ENCODE peak calls at places on chromosomes 4 and X, in five cellular contexts. E, U, M, H and K are unnamed samples.

GRCh38 chr4:73814679-73815078 is 21.8 kb upstream of the CXCL6 start:
- DNase-seq in E (no peak), U (no peak), M (no peak), H (no peak), K (no peak)

GRCh38 chr4:171794528-171794927 is 18.7 kb upstream of the GALNTL6 start:
- DNase-seq in E (no peak), U (no peak), M (no peak), H (no peak), K (no peak)

GRCh38 chrX:12237131-12237530 is 98.9 kb downstream of the FRMPD4 start:
- DNase-seq in E (no peak), U (no peak), M (no peak), H (no peak), K (no peak)

GRCh38 chrX:153908219-153908875 is 3.9 kb downstream of the AVPR2 start:
- DNase-seq in E (no peak), U (no peak), M (no peak), H (no peak), K (no peak)

GRCh38 chrX:79361192-79361870 is 5.8 kb downstream of the ITM2A start:
- DNase-seq in E (no peak), U (no peak), M (no peak), H (no peak), K (no peak)

GRCh38 chr4:65791807-65792308 is 121.6 kb upstream of the EPHA5 start:
- DNase-seq in E (no peak), U (no peak), M (no peak), H (no peak), K (no peak)

GRCh38 chr4:3304831-3305609 is 12.2 kb downstream of the RGS12 start:
- DNase-seq in E (no peak), U (no peak), M (no peak), H (no peak), K (no peak)

GRCh38 chr4:94409947-94410346 is 41.8 kb upstream of the PDLIM5 start:
- DNase-seq in E (no peak), U (no peak), M (no peak), H (no peak), K (no peak)

GRCh38 chr4:140152760-140153418 is 1.1 kb downstream of the MAML3 start:
- DNase-seq in E (peak), U (no peak), M (no peak), H (peak), K (peak)

GRCh38 chrX:41781500-41781899 is 57.5 kb downstream of the GPR82 start:
- DNase-seq in E (no peak), U (no peak), M (no peak), H (peak), K (no peak)

GRCh38 chrX:13598877-13599276 is 29.5 kb downstream of the EGFL6 start:
- DNase-seq in E (no peak), U (no peak), M (no peak), H (no peak), K (no peak)

GRCh38 chrX:146581981-146582712 is 227.4 kb upstream of the CXorf51B start:
- DNase-seq in E (no peak), U (no peak), M (no peak), H (no peak), K (no peak)